ENCODE peak calls at places on chromosome 15, in six cellular contexts. I, O, S, F, M and G are unnamed samples.

GRCh38 chr15:70412717-70413266 is 315.1 kb upstream of the TLE3 start:
- DNase-seq in F (no peak), I (no peak), S (no peak), O (peak; percentile 21), M (no peak), G (no peak)

GRCh38 chr15:61393949-61394348 is 164.8 kb upstream of the RORA start:
- DNase-seq in F (no peak), S (no peak), M (no peak), I (no peak), O (no peak), G (no peak)

GRCh38 chr15:101489633-101490407 is at the start of gene PCSK6:
- DNase-seq in S (no peak), O (no peak), I (peak; percentile 58), M (no peak), F (no peak), G (no peak)

GRCh38 chr15:63093486-63094205 is 28.0 kb upstream of the LACTB start:
- DNase-seq in S (peak; percentile 75), O (peak; percentile 66), I (peak; percentile 87), M (no peak), F (peak; percentile 59), G (peak; percentile 86)

GRCh38 chr15:85879334-85880163 is 84.8 kb upstream of the KLHL25 start:
- DNase-seq in O (no peak), F (no peak), I (peak; percentile 46), S (no peak), M (no peak), G (no peak)

GRCh38 chr15:83613716-83614115 is 40.2 kb upstream of the ADAMTSL3 start:
- DNase-seq in I (no peak), O (no peak), M (peak; percentile 91), S (no peak), F (peak; percentile 1), G (no peak)

GRCh38 chr15:61798631-61799030 is 261.6 kb downstream of the VPS13C start:
- DNase-seq in S (no peak), M (no peak), I (no peak), F (no peak), O (no peak), G (no peak)

GRCh38 chr15:80476036-80476435 is 71.9 kb downstream of the ARNT2 start:
- DNase-seq in S (no peak), I (no peak), F (no peak), M (no peak), O (no peak), G (no peak)

GRCh38 chr15:66673410-66674322 is 28.4 kb upstream of the SMAD6 start:
- DNase-seq in F (no peak), M (peak; percentile 20), I (no peak), S (no peak), O (no peak), G (peak; percentile 69)

GRCh38 chr15:68409736-68410370 is 22.1 kb downstream of the ITGA11 start:
- DNase-seq in M (no peak), F (no peak), O (no peak), S (no peak), I (no peak), G (peak; percentile 27)

GRCh38 chr15:82047493-82048446 is 2.0 kb upstream of the MEX3B start:
- DNase-seq in O (peak; percentile 29), I (no peak), M (no peak), F (no peak), S (no peak), G (no peak)

GRCh38 chr15:71629761-71630499 is 180.4 kb upstream of the NR2E3 start:
- DNase-seq in O (no peak), I (no peak), S (no peak), M (no peak), F (no peak), G (no peak)

GRCh38 chr15:63306480-63307073 is 29.2 kb downstream of the APH1B start:
- DNase-seq in F (no peak), O (no peak), I (no peak), S (no peak), M (no peak), G (no peak)

GRCh38 chr15:22954798-22955543 is 25.2 kb downstream of the CYFIP1 start:
- DNase-seq in S (no peak), I (no peak), O (no peak), F (no peak), M (no peak), G (no peak)

GRCh38 chr15:52284164-52284563 is 11.4 kb downstream of the MYO5C start:
- DNase-seq in F (peak; percentile 53), I (no peak), O (no peak), M (peak; percentile 55), S (no peak), G (no peak)

GRCh38 chr15:31377030-31377429 is 50.4 kb downstream of the KLF13 start:
- DNase-seq in F (no peak), I (no peak), S (no peak), O (no peak), M (no peak), G (no peak)

GRCh38 chr15:67641453-67641852 is 99.0 kb downstream of the MAP2K5 start:
- DNase-seq in F (no peak), I (no peak), S (no peak), M (no peak), O (no peak), G (no peak)

GRCh38 chr15:81297580-81298575 is 26.1 kb downstream of the STARD5 start:
- DNase-seq in F (no peak), I (no peak), O (no peak), M (no peak), S (peak; percentile 51), G (no peak)

GRCh38 chr15:74396445-74397238 is 29.2 kb upstream of the CYP11A1 start:
- DNase-seq in I (peak; percentile 93), F (peak; percentile 81), O (no peak), M (no peak), S (peak; percentile 75), G (peak; percentile 81)

GRCh38 chr15:66875588-66876422 is 173.8 kb downstream of the SMAD6 start:
- DNase-seq in S (no peak), F (no peak), O (no peak), I (no peak), M (no peak), G (peak; percentile 47)

GRCh38 chr15:51672100-51672731 is 9.1 kb upstream of the SCG3 start:
- DNase-seq in M (no peak), I (no peak), S (no peak), F (no peak), O (no peak), G (no peak)

GRCh38 chr15:60656041-60656440 is 177.1 kb upstream of the ICE2 start:
- DNase-seq in I (no peak), F (no peak), O (no peak), S (no peak), M (no peak), G (no peak)

GRCh38 chr15:59022188-59022587 is 34.7 kb downstream of the RNF111 start:
- DNase-seq in I (no peak), O (no peak), F (no peak), M (no peak), S (no peak), G (no peak)

GRCh38 chr15:100901296-100901695 is 17.9 kb upstream of the LRRK1 start:
- DNase-seq in O (no peak), M (no peak), F (no peak), I (no peak), S (no peak), G (no peak)

GRCh38 chr15:68644088-68644904 is 65.5 kb downstream of the CORO2B start:
- DNase-seq in S (no peak), I (no peak), M (peak; percentile 36), O (no peak), F (peak; percentile 84), G (peak; percentile 27)

GRCh38 chr15:67456677-67457529 is 64.0 kb upstream of the C15orf61 start:
- DNase-seq in F (peak; percentile 55), O (peak; percentile 64), I (peak; percentile 82), S (peak; percentile 88), M (no peak), G (peak; percentile 93)

GRCh38 chr15:77654975-77655374 is 22.3 kb upstream of the LINGO1 start:
- DNase-seq in S (no peak), O (no peak), M (no peak), I (peak; percentile 31), F (no peak), G (no peak)

GRCh38 chr15:31234815-31235214 is 91.8 kb upstream of the KLF13 start:
- DNase-seq in S (peak; percentile 7), M (no peak), I (no peak), F (no peak), O (no peak), G (peak; percentile 14)

GRCh38 chr15:91491131-91491950 is 362.2 kb upstream of the SLCO3A1 start:
- DNase-seq in O (no peak), I (no peak), F (peak; percentile 65), M (no peak), S (no peak), G (no peak)

GRCh38 chr15:82312611-82313349 is 36.5 kb downstream of the GOLGA6L10 start:
- DNase-seq in F (no peak), M (no peak), O (no peak), I (no peak), S (peak; percentile 11), G (peak; percentile 17)

GRCh38 chr15:63892794-63893441 is 59.2 kb upstream of the HERC1 start:
- DNase-seq in F (no peak), I (no peak), M (no peak), S (peak; percentile 75), O (no peak), G (peak; percentile 87)

GRCh38 chr15:35061171-35062163 is 23.6 kb downstream of the NANOGP8 start:
- DNase-seq in F (no peak), M (no peak), S (no peak), I (no peak), O (no peak), G (no peak)

GRCh38 chr15:70376031-70376928 is 278.6 kb upstream of the TLE3 start:
- DNase-seq in I (no peak), S (peak; percentile 8), F (no peak), O (peak; percentile 10), M (no peak), G (no peak)

GRCh38 chr15:38859574-38859973 is 295.0 kb upstream of the RASGRP1 start:
- DNase-seq in O (no peak), S (no peak), F (no peak), M (no peak), I (no peak), G (no peak)

GRCh38 chr15:81155375-81156218 is 21.5 kb downstream of the CFAP161 start:
- DNase-seq in F (peak; percentile 51), I (peak; percentile 14), M (no peak), O (peak; percentile 7), S (no peak), G (no peak)

GRCh38 chr15:100588638-100589242 is 13.2 kb downstream of the LINS1 start:
- DNase-seq in F (peak; percentile 5), S (no peak), O (no peak), M (no peak), I (no peak), G (no peak)

GRCh38 chr15:69390575-69390974 is 23.6 kb upstream of the KIF23 start:
- DNase-seq in F (peak; percentile 88), O (no peak), M (no peak), I (no peak), S (no peak), G (no peak)